ENCODE peak calls at places on chromosomes 12 and 14, in ten cellular contexts. One of them, this sample, is unnamed.

GRCh38 chr14:58243790-58244555 is 670 bp upstream of the PSMA3 start:
- DNase-seq in activated CD4-positive, alpha-beta T cell treated with anti-CD3 and anti-CD28 coated beads, Interleukin-2, amount 10 ng/mL, durations not matched to agents 7 days and 5 days: no peak
- DNase-seq in stimulated activated naive CD4-positive, alpha-beta T cell treated with Interleukin-2 at 50 U/mL for 16 hours: no peak
- DNase-seq in germinal center: peak; percentile 26
- DNase-seq in BJ: no peak
- DNase-seq in NCI-H748 treated with DMSO at 0.1 percent for 48 hours: peak; percentile 74
- DNase-seq in SK-N-MC: peak; percentile 12
- DNase-seq in AG10803: no peak
- DNase-seq in coronary artery: no peak
- DNase-seq in stimulated activated CD8-positive, alpha-beta memory T cell treated with anti-CD3 and anti-CD28 coated beads, Interleukin-15, amount 100 ng/mL, for 24 hours: no peak
- DNase-seq in this sample: no peak

GRCh38 chr12:71046215-71046614 is 111.6 kb downstream of the TSPAN8 start:
- DNase-seq in coronary artery: no peak
- DNase-seq in NCI-H748 treated with DMSO at 0.1 percent for 48 hours: no peak
- DNase-seq in AG10803: peak; percentile 36
- DNase-seq in stimulated activated naive CD4-positive, alpha-beta T cell treated with Interleukin-2 at 50 U/mL for 16 hours: no peak
- DNase-seq in SK-N-MC: no peak
- DNase-seq in stimulated activated CD8-positive, alpha-beta memory T cell treated with anti-CD3 and anti-CD28 coated beads, Interleukin-15, amount 100 ng/mL, for 24 hours: no peak
- DNase-seq in activated CD4-positive, alpha-beta T cell treated with anti-CD3 and anti-CD28 coated beads, Interleukin-2, amount 10 ng/mL, durations not matched to agents 7 days and 5 days: no peak
- DNase-seq in germinal center: no peak
- DNase-seq in BJ: no peak
- DNase-seq in this sample: no peak

GRCh38 chr12:31323466-31324115 is 2.4 kb downstream of the SINHCAF start:
- DNase-seq in stimulated activated CD8-positive, alpha-beta memory T cell treated with anti-CD3 and anti-CD28 coated beads, Interleukin-15, amount 100 ng/mL, for 24 hours: peak; percentile 22
- DNase-seq in germinal center: peak; percentile 60
- DNase-seq in activated CD4-positive, alpha-beta T cell treated with anti-CD3 and anti-CD28 coated beads, Interleukin-2, amount 10 ng/mL, durations not matched to agents 7 days and 5 days: peak; percentile 68
- DNase-seq in NCI-H748 treated with DMSO at 0.1 percent for 48 hours: no peak
- DNase-seq in coronary artery: peak; percentile 76
- DNase-seq in stimulated activated naive CD4-positive, alpha-beta T cell treated with Interleukin-2 at 50 U/mL for 16 hours: peak; percentile 63
- DNase-seq in AG10803: no peak
- DNase-seq in SK-N-MC: no peak
- DNase-seq in BJ: no peak
- DNase-seq in this sample: peak; percentile 55

GRCh38 chr14:90330203-90331196 is 1.2 kb downstream of the NRDE2 start:
- DNase-seq in SK-N-MC: no peak
- DNase-seq in germinal center: no peak
- DNase-seq in stimulated activated naive CD4-positive, alpha-beta T cell treated with Interleukin-2 at 50 U/mL for 16 hours: no peak
- DNase-seq in coronary artery: no peak
- DNase-seq in activated CD4-positive, alpha-beta T cell treated with anti-CD3 and anti-CD28 coated beads, Interleukin-2, amount 10 ng/mL, durations not matched to agents 7 days and 5 days: no peak
- DNase-seq in stimulated activated CD8-positive, alpha-beta memory T cell treated with anti-CD3 and anti-CD28 coated beads, Interleukin-15, amount 100 ng/mL, for 24 hours: no peak
- DNase-seq in AG10803: no peak
- DNase-seq in NCI-H748 treated with DMSO at 0.1 percent for 48 hours: no peak
- DNase-seq in BJ: no peak
- DNase-seq in this sample: no peak

GRCh38 chr12:125038976-125039625 is 26.1 kb upstream of the AACS start:
- DNase-seq in stimulated activated naive CD4-positive, alpha-beta T cell treated with Interleukin-2 at 50 U/mL for 16 hours: no peak
- DNase-seq in germinal center: no peak
- DNase-seq in NCI-H748 treated with DMSO at 0.1 percent for 48 hours: no peak
- DNase-seq in coronary artery: no peak
- DNase-seq in stimulated activated CD8-positive, alpha-beta memory T cell treated with anti-CD3 and anti-CD28 coated beads, Interleukin-15, amount 100 ng/mL, for 24 hours: no peak
- DNase-seq in SK-N-MC: no peak
- DNase-seq in activated CD4-positive, alpha-beta T cell treated with anti-CD3 and anti-CD28 coated beads, Interleukin-2, amount 10 ng/mL, durations not matched to agents 7 days and 5 days: no peak
- DNase-seq in BJ: no peak
- DNase-seq in AG10803: no peak
- DNase-seq in this sample: no peak

GRCh38 chr14:65354715-65355114 is 57.8 kb upstream of the FUT8 start:
- DNase-seq in BJ: no peak
- DNase-seq in AG10803: no peak
- DNase-seq in stimulated activated CD8-positive, alpha-beta memory T cell treated with anti-CD3 and anti-CD28 coated beads, Interleukin-15, amount 100 ng/mL, for 24 hours: no peak
- DNase-seq in stimulated activated naive CD4-positive, alpha-beta T cell treated with Interleukin-2 at 50 U/mL for 16 hours: no peak
- DNase-seq in SK-N-MC: no peak
- DNase-seq in NCI-H748 treated with DMSO at 0.1 percent for 48 hours: no peak
- DNase-seq in germinal center: no peak
- DNase-seq in activated CD4-positive, alpha-beta T cell treated with anti-CD3 and anti-CD28 coated beads, Interleukin-2, amount 10 ng/mL, durations not matched to agents 7 days and 5 days: no peak
- DNase-seq in coronary artery: no peak
- DNase-seq in this sample: no peak

GRCh38 chr14:96225745-96226151 is 21.1 kb downstream of the BDKRB2 start:
- DNase-seq in SK-N-MC: no peak
- DNase-seq in stimulated activated naive CD4-positive, alpha-beta T cell treated with Interleukin-2 at 50 U/mL for 16 hours: no peak
- DNase-seq in BJ: peak; percentile 44
- DNase-seq in stimulated activated CD8-positive, alpha-beta memory T cell treated with anti-CD3 and anti-CD28 coated beads, Interleukin-15, amount 100 ng/mL, for 24 hours: no peak
- DNase-seq in coronary artery: no peak
- DNase-seq in NCI-H748 treated with DMSO at 0.1 percent for 48 hours: no peak
- DNase-seq in germinal center: no peak
- DNase-seq in activated CD4-positive, alpha-beta T cell treated with anti-CD3 and anti-CD28 coated beads, Interleukin-2, amount 10 ng/mL, durations not matched to agents 7 days and 5 days: no peak
- DNase-seq in AG10803: peak; percentile 74
- DNase-seq in this sample: no peak

GRCh38 chr12:1855241-1855640 is 34.9 kb downstream of the LRTM2 start:
- DNase-seq in germinal center: no peak
- DNase-seq in stimulated activated CD8-positive, alpha-beta memory T cell treated with anti-CD3 and anti-CD28 coated beads, Interleukin-15, amount 100 ng/mL, for 24 hours: no peak
- DNase-seq in stimulated activated naive CD4-positive, alpha-beta T cell treated with Interleukin-2 at 50 U/mL for 16 hours: no peak
- DNase-seq in NCI-H748 treated with DMSO at 0.1 percent for 48 hours: no peak
- DNase-seq in SK-N-MC: no peak
- DNase-seq in AG10803: peak; percentile 13
- DNase-seq in activated CD4-positive, alpha-beta T cell treated with anti-CD3 and anti-CD28 coated beads, Interleukin-2, amount 10 ng/mL, durations not matched to agents 7 days and 5 days: no peak
- DNase-seq in coronary artery: peak; percentile 26
- DNase-seq in BJ: no peak
- DNase-seq in this sample: no peak

GRCh38 chr12:102300824-102301461 is 103.3 kb upstream of the PMCH start:
- DNase-seq in coronary artery: no peak
- DNase-seq in germinal center: no peak
- DNase-seq in SK-N-MC: no peak
- DNase-seq in activated CD4-positive, alpha-beta T cell treated with anti-CD3 and anti-CD28 coated beads, Interleukin-2, amount 10 ng/mL, durations not matched to agents 7 days and 5 days: peak; percentile 45
- DNase-seq in NCI-H748 treated with DMSO at 0.1 percent for 48 hours: no peak
- DNase-seq in stimulated activated CD8-positive, alpha-beta memory T cell treated with anti-CD3 and anti-CD28 coated beads, Interleukin-15, amount 100 ng/mL, for 24 hours: no peak
- DNase-seq in AG10803: peak; percentile 44
- DNase-seq in BJ: no peak
- DNase-seq in stimulated activated naive CD4-positive, alpha-beta T cell treated with Interleukin-2 at 50 U/mL for 16 hours: no peak
- DNase-seq in this sample: no peak

GRCh38 chr14:67411820-67412421 is at the start of gene PLEK2:
- DNase-seq in SK-N-MC: no peak
- DNase-seq in BJ: no peak
- DNase-seq in stimulated activated naive CD4-positive, alpha-beta T cell treated with Interleukin-2 at 50 U/mL for 16 hours: peak; percentile 15
- DNase-seq in germinal center: no peak
- DNase-seq in stimulated activated CD8-positive, alpha-beta memory T cell treated with anti-CD3 and anti-CD28 coated beads, Interleukin-15, amount 100 ng/mL, for 24 hours: no peak
- DNase-seq in coronary artery: no peak
- DNase-seq in activated CD4-positive, alpha-beta T cell treated with anti-CD3 and anti-CD28 coated beads, Interleukin-2, amount 10 ng/mL, durations not matched to agents 7 days and 5 days: peak; percentile 46
- DNase-seq in NCI-H748 treated with DMSO at 0.1 percent for 48 hours: peak; percentile 45
- DNase-seq in AG10803: peak; percentile 48
- DNase-seq in this sample: peak; percentile 65

GRCh38 chr12:3333583-3333982 is 157.4 kb upstream of the PRMT8 start:
- DNase-seq in BJ: no peak
- DNase-seq in stimulated activated CD8-positive, alpha-beta memory T cell treated with anti-CD3 and anti-CD28 coated beads, Interleukin-15, amount 100 ng/mL, for 24 hours: no peak
- DNase-seq in germinal center: no peak
- DNase-seq in SK-N-MC: no peak
- DNase-seq in activated CD4-positive, alpha-beta T cell treated with anti-CD3 and anti-CD28 coated beads, Interleukin-2, amount 10 ng/mL, durations not matched to agents 7 days and 5 days: no peak
- DNase-seq in stimulated activated naive CD4-positive, alpha-beta T cell treated with Interleukin-2 at 50 U/mL for 16 hours: no peak
- DNase-seq in coronary artery: no peak
- DNase-seq in NCI-H748 treated with DMSO at 0.1 percent for 48 hours: no peak
- DNase-seq in AG10803: no peak
- DNase-seq in this sample: no peak

GRCh38 chr14:47826809-47827208 is 151.4 kb upstream of the MDGA2 start:
- DNase-seq in SK-N-MC: no peak
- DNase-seq in activated CD4-positive, alpha-beta T cell treated with anti-CD3 and anti-CD28 coated beads, Interleukin-2, amount 10 ng/mL, durations not matched to agents 7 days and 5 days: no peak
- DNase-seq in stimulated activated naive CD4-positive, alpha-beta T cell treated with Interleukin-2 at 50 U/mL for 16 hours: no peak
- DNase-seq in germinal center: no peak
- DNase-seq in BJ: no peak
- DNase-seq in NCI-H748 treated with DMSO at 0.1 percent for 48 hours: no peak
- DNase-seq in stimulated activated CD8-positive, alpha-beta memory T cell treated with anti-CD3 and anti-CD28 coated beads, Interleukin-15, amount 100 ng/mL, for 24 hours: no peak
- DNase-seq in coronary artery: no peak
- DNase-seq in AG10803: no peak
- DNase-seq in this sample: no peak